ENCODE peak calls at places on chromosomes 11 and 22, in six cellular contexts. P is H9, X is IMR-90, A is neuronal stem cell, C is trophoblast cell, Q is H1. Y is an unnamed sample.

GRCh38 chr22:31583861-31584485 is 78.0 kb downstream of the PISD start:
- DNase-seq in P (no peak), X (peak), A (no peak), C (peak), Q (no peak), Y (no peak)

GRCh38 chr22:33653525-33654063 is 266.7 kb downstream of the LARGE1 start:
- DNase-seq in P (no peak), X (no peak), A (no peak), C (no peak), Q (no peak), Y (peak)

GRCh38 chr11:22192642-22193347 is at the start of gene ANO5:
- DNase-seq in P (peak), X (no peak), A (peak), C (peak), Q (peak), Y (peak)

GRCh38 chr11:9748361-9748970 is 84.6 kb downstream of the SWAP70 start:
- DNase-seq in P (peak), X (peak), A (no peak), C (peak), Q (no peak), Y (peak)

GRCh38 chr11:134052988-134053945 is 15.6 kb upstream of the JAM3 start:
- DNase-seq in P (no peak), X (no peak), A (no peak), C (no peak), Q (no peak), Y (no peak)

GRCh38 chr11:121111053-121111724 is 10.1 kb downstream of the TECTA start:
- DNase-seq in P (no peak), X (no peak), A (no peak), C (no peak), Q (no peak), Y (no peak)

GRCh38 chr22:24333301-24333700 is 62.7 kb downstream of the SPECC1L start:
- DNase-seq in P (no peak), X (peak), A (no peak), C (no peak), Q (no peak), Y (no peak)

GRCh38 chr22:36486619-36487384 is 5.4 kb upstream of the TXN2 start:
- DNase-seq in P (peak), X (peak), A (no peak), C (peak), Q (no peak), Y (peak)

GRCh38 chr11:15291885-15292284 is 177.2 kb downstream of the INSC start:
- DNase-seq in P (no peak), X (no peak), A (no peak), C (no peak), Q (no peak), Y (no peak)

GRCh38 chr11:3170756-3171670 is 5.9 kb upstream of the OSBPL5 start:
- DNase-seq in P (no peak), X (no peak), A (no peak), C (no peak), Q (no peak), Y (no peak)

GRCh38 chr11:118144869-118145268 is 7.8 kb downstream of the SCN4B start:
- DNase-seq in P (no peak), X (no peak), A (no peak), C (no peak), Q (no peak), Y (no peak)

GRCh38 chr11:117045956-117046355 is 52.3 kb downstream of the SIK3 start:
- DNase-seq in P (no peak), X (no peak), A (no peak), C (no peak), Q (no peak), Y (no peak)

GRCh38 chr11:128520206-128520885 is 67.0 kb downstream of the ETS1 start:
- DNase-seq in P (no peak), X (no peak), A (no peak), C (no peak), Q (no peak), Y (no peak)

GRCh38 chr11:128522063-128522942 is 65.1 kb downstream of the ETS1 start:
- DNase-seq in P (peak), X (peak), A (peak), C (peak), Q (peak), Y (peak)

GRCh38 chr11:128521697-128522062 is 65.7 kb downstream of the ETS1 start:
- DNase-seq in P (no peak), X (no peak), A (no peak), C (no peak), Q (no peak), Y (no peak)

GRCh38 chr11:128519353-128519752 is 68.0 kb downstream of the ETS1 start:
- DNase-seq in P (no peak), X (no peak), A (no peak), C (no peak), Q (no peak), Y (no peak)

GRCh38 chr11:128520886-128521696 is 66.3 kb downstream of the ETS1 start:
- DNase-seq in P (no peak), X (no peak), A (no peak), C (no peak), Q (no peak), Y (no peak)
- H4K8ac ChIP-seq in P (no peak), X (peak), A (no peak), C (no peak), Q (no peak), Y (no peak)

DNA sequence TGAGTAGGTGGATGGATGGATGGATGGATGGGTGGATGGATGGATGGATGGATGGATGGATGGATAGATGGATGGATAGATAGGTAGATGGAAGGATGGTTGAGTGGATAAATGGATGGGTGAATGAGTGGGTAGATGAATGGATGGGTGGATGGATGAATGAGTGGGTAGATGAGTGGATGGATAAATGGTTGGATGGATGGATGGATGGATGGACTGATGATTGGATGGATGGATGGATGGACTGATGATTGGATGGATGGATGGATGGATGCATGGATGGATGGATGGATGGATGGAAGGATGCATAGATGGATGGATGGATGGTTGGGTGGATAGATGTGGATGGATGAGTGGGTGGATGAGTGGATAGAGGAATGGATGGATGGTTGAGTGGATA is 13.2 kb upstream of the SYT8 start:
- DNase-seq in P (no peak), X (no peak), A (no peak), C (no peak), Q (no peak), Y (no peak)
- H2BK120ac ChIP-seq in P (no peak), X (no peak), A (no peak), C (no peak), Q (no peak), Y (no peak)

DNA sequence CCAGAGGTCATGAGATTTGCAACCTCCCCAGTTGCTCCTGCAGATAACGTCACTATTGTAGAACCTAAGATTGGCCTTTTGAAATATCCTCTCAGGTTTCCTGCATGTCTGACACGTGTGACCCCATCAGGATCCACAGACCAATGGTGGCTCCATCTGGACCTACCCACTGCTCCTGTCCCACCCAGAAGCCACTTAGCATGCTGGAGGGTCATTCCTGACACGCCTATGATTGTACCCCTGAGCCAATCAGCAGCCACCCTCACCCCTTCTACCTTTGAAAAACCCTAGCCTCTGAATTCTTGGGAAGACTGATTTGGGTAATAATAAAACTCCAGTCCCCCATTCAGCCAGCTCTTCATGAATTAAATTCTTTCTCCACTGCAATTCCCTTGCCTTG is 20.1 kb upstream of the NARS2 start:
- DNase-seq in P (peak), X (no peak), A (no peak), C (no peak), Q (no peak), Y (no peak)
- H4K8ac ChIP-seq in P (no peak), X (no peak), A (no peak), C (no peak), Q (no peak), Y (no peak)

GRCh38 chr22:27201741-27202140 is 544.4 kb downstream of the MIAT start:
- DNase-seq in P (no peak), X (no peak), A (no peak), C (no peak), Q (no peak), Y (no peak)
- H2BK120ac ChIP-seq in P (no peak), X (peak), A (no peak), C (peak), Q (no peak), Y (no peak)

GRCh38 chr11:57640068-57640800 is 9.5 kb downstream of the YPEL4 start:
- DNase-seq in P (no peak), X (no peak), A (no peak), C (no peak), Q (no peak), Y (no peak)

GRCh38 chr11:57638811-57639320 is 10.8 kb downstream of the YPEL4 start:
- DNase-seq in P (no peak), X (no peak), A (peak), C (no peak), Q (no peak), Y (peak)

GRCh38 chr11:57638005-57638760 is 11.5 kb downstream of the YPEL4 start:
- DNase-seq in P (peak), X (peak), A (peak), C (peak), Q (peak), Y (peak)

GRCh38 chr11:57641011-57641410 is 8.7 kb downstream of the YPEL4 start:
- DNase-seq in P (peak), X (no peak), A (no peak), C (peak), Q (no peak), Y (peak)

GRCh38 chr11:57639321-57640067 is 10.2 kb downstream of the YPEL4 start:
- DNase-seq in P (peak), X (peak), A (peak), C (no peak), Q (peak), Y (peak)
- H4K8ac ChIP-seq in P (no peak), X (peak), A (no peak), C (peak), Q (peak), Y (no peak)

GRCh38 chr11:31102875-31103274 is 266.7 kb downstream of the DCDC1 start:
- DNase-seq in P (no peak), X (no peak), A (no peak), C (no peak), Q (no peak), Y (no peak)
- H2BK120ac ChIP-seq in P (no peak), X (no peak), A (no peak), C (no peak), Q (no peak), Y (no peak)

GRCh38 chr11:68438658-68439259 is 21.8 kb upstream of the PPP6R3 start:
- DNase-seq in P (no peak), X (no peak), A (no peak), C (no peak), Q (no peak), Y (no peak)
- H4K8ac ChIP-seq in P (no peak), X (no peak), A (no peak), C (no peak), Q (no peak), Y (no peak)

GRCh38 chr11:6321356-6321755 is 1.1 kb upstream of the CAVIN3 start:
- DNase-seq in P (no peak), X (no peak), A (no peak), C (no peak), Q (no peak), Y (no peak)

GRCh38 chr11:6320411-6321207 is at the start of gene CAVIN3:
- DNase-seq in P (peak), X (peak), A (peak), C (peak), Q (no peak), Y (peak)

GRCh38 chr11:6319879-6320410 is 356 bp downstream of the CAVIN3 start:
- DNase-seq in P (peak), X (peak), A (peak), C (peak), Q (no peak), Y (peak)

GRCh38 chr11:6321961-6322362 is 1.7 kb upstream of the CAVIN3 start:
- DNase-seq in P (no peak), X (peak), A (peak), C (no peak), Q (no peak), Y (no peak)

GRCh38 chr11:6319001-6319878 is 1.1 kb downstream of the CAVIN3 start:
- DNase-seq in P (peak), X (peak), A (no peak), C (peak), Q (no peak), Y (peak)
- H2BK120ac ChIP-seq in P (no peak), X (peak), A (peak), C (peak), Q (no peak), Y (peak)

Y was measured in mesendoderm.